ENCODE peak calls at places on chromosomes 2 and 18, in five cellular contexts. L is kidney, J is astrocyte of the cerebellum, P is stomach, W is nephron progenitor cell. N is an unnamed sample.

GRCh38 chr2:189327879-189328351 is 113.4 kb upstream of the WDR75 start:
- DNase-seq in L (no peak), J (peak; percentile 49), P (no peak), W (no peak), N (no peak)

GRCh38 chr2:229314117-229314516 is 43.0 kb upstream of the PID1 start:
- DNase-seq in L (no peak), P (no peak), W (no peak), J (no peak), N (no peak)

GRCh38 chr2:231522418-231523180 is 7.6 kb downstream of the NMUR1 start:
- DNase-seq in J (no peak), W (no peak), P (no peak), L (peak; percentile 81), N (no peak)

GRCh38 chr2:151637284-151637781 is 96.9 kb downstream of the NEB start:
- DNase-seq in W (no peak), J (no peak), P (no peak), L (peak; percentile 71), N (no peak)

GRCh38 chr2:70977605-70978205 is 725 bp upstream of the ANKRD53 start:
- DNase-seq in L (no peak), J (peak; percentile 55), P (peak; percentile 49), W (no peak), N (peak; percentile 45)

GRCh38 chr2:31920968-31921367 is 89.8 kb downstream of the MEMO1 start:
- DNase-seq in P (no peak), W (no peak), J (no peak), L (no peak), N (no peak)

GRCh38 chr2:156553714-156554442 is 117.7 kb downstream of the GPD2 start:
- DNase-seq in J (no peak), P (no peak), L (no peak), W (no peak), N (no peak)

GRCh38 chr18:59547691-59548182 is 149.5 kb downstream of the CCBE1 start:
- DNase-seq in J (peak; percentile 82), P (no peak), L (no peak), W (no peak), N (no peak)

GRCh38 chr2:19362094-19362649 is 3.7 kb upstream of the OSR1 start:
- DNase-seq in L (no peak), W (no peak), J (no peak), P (no peak), N (no peak)

GRCh38 chr2:239902749-239903201 is 122.4 kb downstream of the NDUFA10 start:
- DNase-seq in W (no peak), L (no peak), P (peak; percentile 13), J (no peak), N (no peak)

GRCh38 chr18:76490701-76491171 is 4.3 kb downstream of the ZNF516 start:
- DNase-seq in L (peak; percentile 88), W (no peak), P (peak; percentile 76), J (no peak), N (no peak)

GRCh38 chr2:237698338-237698694 is 70.9 kb downstream of the LRRFIP1 start:
- DNase-seq in W (no peak), L (peak; percentile 30), P (no peak), J (no peak), N (no peak)

GRCh38 chr18:44774191-44774590 is 93.5 kb downstream of the SETBP1 start:
- DNase-seq in W (no peak), P (no peak), L (no peak), J (no peak), N (no peak)

GRCh38 chr2:17621781-17622180 is 81.3 kb downstream of the VSNL1 start:
- DNase-seq in J (no peak), L (no peak), P (no peak), W (no peak), N (no peak)

GRCh38 chr2:55155206-55155605 is 76.9 kb downstream of the CLHC1 start:
- DNase-seq in J (no peak), W (no peak), P (no peak), L (no peak), N (no peak)

GRCh38 chr2:101820519-101820918 is 123.0 kb downstream of the MAP4K4 start:
- DNase-seq in J (no peak), P (no peak), L (no peak), W (no peak), N (no peak)

GRCh38 chr2:71576541-71576940 is 123.2 kb downstream of the DYSF start:
- DNase-seq in L (no peak), J (no peak), W (no peak), P (no peak), N (no peak)

GRCh38 chr2:133942363-133942762 is 311.5 kb upstream of the MGAT5 start:
- DNase-seq in L (no peak), J (no peak), W (no peak), P (no peak), N (no peak)
- TF ChIP-seq CTCF in L (no peak), J (no peak), W (no peak), P (no peak), N (no peak)

GRCh38 chr2:224058048-224058775 is 19.1 kb upstream of the SERPINE2 start:
- DNase-seq in P (no peak), L (no peak), W (no peak), J (no peak), N (no peak)
- TF ChIP-seq CTCF in P (no peak), L (no peak), W (no peak), J (peak; percentile 18), N (peak; percentile 26)

DNA sequence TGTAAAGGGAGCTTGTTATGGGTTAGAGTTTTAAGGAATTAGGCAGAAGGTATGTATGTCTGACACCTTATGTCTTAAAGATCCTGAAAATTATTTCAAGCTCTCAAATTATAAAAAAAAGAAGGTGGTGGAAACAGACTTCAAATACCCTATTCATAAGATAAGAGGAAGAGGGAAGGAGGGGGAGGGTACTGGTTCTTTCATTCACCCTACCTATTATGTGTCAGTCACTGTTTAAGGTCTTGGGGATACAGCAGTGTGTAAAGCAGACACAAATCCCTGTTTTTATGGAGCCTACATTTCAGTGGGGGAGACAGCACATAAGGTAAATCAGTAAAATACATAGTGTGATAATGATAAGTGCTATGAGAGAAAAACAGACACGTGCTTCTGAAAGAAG is 184.4 kb downstream of the FHOD3 start:
- DNase-seq in P (no peak), L (no peak), J (no peak), W (no peak), N (no peak)
- TF ChIP-seq CTCF in P (no peak), L (no peak), J (no peak), W (no peak), N (no peak)

GRCh38 chr2:192197387-192197786 is 2.7 kb upstream of the TMEFF2 start:
- DNase-seq in L (no peak), P (no peak), W (no peak), J (no peak), N (no peak)
- TF ChIP-seq CTCF in L (no peak), P (no peak), W (no peak), J (peak; percentile 12), N (peak; percentile 34)

GRCh38 chr2:228039752-228040534 is 141.5 kb downstream of the SPHKAP start:
- DNase-seq in W (peak; percentile 13), L (no peak), J (no peak), P (no peak), N (peak; percentile 9)
- TF ChIP-seq CTCF in W (peak; percentile 80), L (peak; percentile 30), J (peak; percentile 70), P (peak; percentile 18), N (peak; percentile 76)

GRCh38 chr2:53567073-53567472 is 200.5 kb upstream of the CHAC2 start:
- DNase-seq in L (no peak), W (no peak), J (no peak), P (no peak), N (no peak)

GRCh38 chr2:53575606-53576360 is 191.8 kb upstream of the CHAC2 start:
- DNase-seq in J (no peak), L (no peak), P (no peak), W (no peak), N (no peak)

GRCh38 chr2:53572696-53573095 is 194.9 kb upstream of the CHAC2 start:
- DNase-seq in L (no peak), W (no peak), P (no peak), J (no peak), N (no peak)

GRCh38 chr2:53568463-53568862 is 199.1 kb upstream of the CHAC2 start:
- DNase-seq in L (no peak), W (no peak), J (no peak), P (no peak), N (no peak)

GRCh38 chr2:53569957-53570727 is 197.5 kb upstream of the CHAC2 start:
- DNase-seq in J (no peak), L (no peak), P (no peak), W (no peak), N (no peak)
- TF ChIP-seq CTCF in J (no peak), L (no peak), P (no peak), W (no peak), N (no peak)